ENCODE peak calls at places on chromosomes 16 and 17, in nine cellular contexts. F is activated naive CD4-positive, alpha-beta T cell treated with anti-CD3 and anti-CD28 coated beads, Interleukin-2, amount 50 U/mL, for 16 hours; C is mucosa of gallbladder; E is stimulated activated CD8-positive, alpha-beta memory T cell treated with anti-CD3 and anti-CD28 coated beads, Interleukin-12 subunit alpha, Interleukin-12 subunit beta, amount 100 ng/mL, for 1 hour; Y is NCI-H1105; K is activated CD8-positive, alpha-beta memory T cell treated with anti-CD3 and anti-CD28 coated beads, Interleukin-2, amount 50 U/mL, for 4 hours; Q is ACHN; V is ELR; L is nucleus accumbens. S is an unnamed sample.

GRCh38 chr16:12141556-12141955 is 165.0 kb downstream of the SNX29 start:
- DNase-seq in L (no peak), K (no peak), E (no peak), F (no peak), Y (no peak), C (no peak), V (peak; percentile 56), Q (no peak), S (no peak)

GRCh38 chr17:21039839-21040575 is 2.8 kb downstream of the USP22 start:
- DNase-seq in V (peak; percentile 76), K (peak; percentile 38), C (no peak), F (peak; percentile 36), L (no peak), Q (peak; percentile 52), E (no peak), Y (peak; percentile 41), S (no peak)

GRCh38 chr17:69325518-69326301 is 1.2 kb downstream of the ABCA5 start:
- DNase-seq in K (no peak), L (peak; percentile 0), Q (peak; percentile 3), Y (no peak), F (no peak), V (no peak), C (no peak), E (no peak), S (no peak)

GRCh38 chr17:34999456-34999855 is 19.1 kb downstream of the LIG3 start:
- DNase-seq in L (no peak), V (no peak), K (no peak), E (no peak), F (no peak), Q (no peak), C (no peak), Y (no peak), S (no peak)

GRCh38 chr16:86500708-86501510 is 9.4 kb upstream of the FOXF1 start:
- DNase-seq in C (no peak), Q (no peak), E (no peak), K (no peak), V (no peak), Y (no peak), L (no peak), F (no peak), S (no peak)

GRCh38 chr16:3950343-3951193 is 70.1 kb upstream of the CREBBP start:
- DNase-seq in F (no peak), Q (peak; percentile 97), L (no peak), E (no peak), C (peak; percentile 44), K (no peak), Y (no peak), V (peak; percentile 93), S (peak; percentile 10)

GRCh38 chr16:31402687-31403086 is 9.6 kb downstream of the ITGAD start:
- DNase-seq in L (no peak), F (no peak), Q (no peak), V (peak; percentile 54), E (no peak), Y (no peak), C (no peak), K (no peak), S (no peak)

GRCh38 chr16:69481901-69482341 is 57.5 kb downstream of the CYB5B start:
- DNase-seq in K (no peak), L (peak; percentile 49), E (no peak), Q (no peak), C (peak; percentile 81), V (no peak), Y (no peak), F (no peak), S (no peak)

GRCh38 chr16:1300664-1301476 is 8.6 kb upstream of the UBE2I start:
- DNase-seq in K (peak; percentile 77), C (peak; percentile 56), L (peak; percentile 5), Q (peak; percentile 71), E (peak; percentile 52), F (peak; percentile 75), Y (no peak), V (peak; percentile 58), S (no peak)

GRCh38 chr17:4072487-4073157 is 70.2 kb downstream of the ZZEF1 start:
- DNase-seq in V (peak; percentile 72), E (no peak), C (no peak), K (no peak), L (no peak), Q (no peak), F (no peak), Y (no peak), S (no peak)

GRCh38 chr17:51540151-51540550 is 279.8 kb downstream of the UTP18 start:
- DNase-seq in Q (no peak), E (no peak), V (peak; percentile 5), L (peak; percentile 63), K (no peak), C (no peak), F (no peak), Y (no peak), S (no peak)

GRCh38 chr16:81601601-81602251 is 157.1 kb downstream of the CMIP start:
- DNase-seq in F (no peak), K (no peak), E (no peak), Y (peak; percentile 46), V (no peak), L (no peak), C (no peak), Q (no peak), S (no peak)

GRCh38 chr16:23640669-23640958 is 496 bp downstream of the PALB2 start:
- DNase-seq in K (peak; percentile 32), Q (no peak), Y (no peak), E (no peak), L (no peak), F (peak; percentile 42), C (no peak), V (no peak), S (no peak)

GRCh38 chr17:2122641-2123302 is 67.9 kb downstream of the HIC1 start:
- DNase-seq in Q (no peak), V (no peak), Y (no peak), F (no peak), C (peak; percentile 69), E (no peak), L (peak; percentile 8), K (no peak), S (no peak)

GRCh38 chr17:9700136-9700535 is 54.8 kb downstream of the USP43 start:
- DNase-seq in C (no peak), E (no peak), F (no peak), V (no peak), Q (no peak), Y (no peak), L (no peak), K (no peak), S (no peak)

GRCh38 chr16:88637797-88638196 is 575 bp upstream of the IL17C start:
- DNase-seq in Q (no peak), V (no peak), C (no peak), L (no peak), E (no peak), Y (no peak), F (no peak), K (no peak), S (no peak)

GRCh38 chr16:66927918-66928649 is 2.7 kb upstream of the RRAD start:
- DNase-seq in L (no peak), K (no peak), C (no peak), F (no peak), Q (peak; percentile 50), E (no peak), Y (no peak), V (peak; percentile 43), S (no peak)

GRCh38 chr17:77285594-77286390 is 145.0 kb downstream of the SEC14L1 start:
- DNase-seq in Y (peak; percentile 31), C (peak; percentile 51), K (no peak), V (peak; percentile 97), L (no peak), E (no peak), Q (peak; percentile 89), F (no peak), S (no peak)

GRCh38 chr17:73148540-73149334 is 16.1 kb upstream of the SSTR2 start:
- DNase-seq in V (no peak), C (no peak), L (no peak), Y (no peak), E (no peak), F (no peak), Q (no peak), K (no peak), S (no peak)

GRCh38 chr16:11576427-11577289 is 10.1 kb downstream of the LITAF start:
- DNase-seq in C (no peak), L (no peak), F (no peak), Q (no peak), Y (no peak), K (no peak), V (no peak), E (no peak), S (peak; percentile 58)